ENCODE peak calls at places on chromosomes 6 and 20, in four cellular contexts. Q is AG20443, E is NCI-H1092 treated with DMSO at 0.1 percent for 48 hours, B is heart right ventricle. T is an unnamed sample.

GRCh38 chr20:1993986-1994385 is at the start of gene PDYN:
- DNase-seq in Q (no peak), E (no peak), B (no peak), T (no peak)

GRCh38 chr6:125095501-125096301 is 57.9 kb upstream of the TPD52L1 start:
- DNase-seq in Q (peak; percentile 50), E (no peak), B (no peak), T (no peak)

GRCh38 chr6:42028234-42029061 is 21.9 kb upstream of the TAF8 start:
- DNase-seq in Q (peak; percentile 53), E (no peak), B (peak; percentile 20), T (no peak)

GRCh38 chr20:56873836-56874235 is 244.7 kb downstream of the TFAP2C start:
- DNase-seq in Q (no peak), E (no peak), B (no peak), T (no peak)

GRCh38 chr20:21303872-21304586 is 898 bp downstream of the XRN2 start:
- DNase-seq in Q (no peak), E (no peak), B (no peak), T (no peak)

GRCh38 chr20:33663161-33664084 is 1.3 kb downstream of the C20orf144 start:
- DNase-seq in Q (peak; percentile 93), E (peak; percentile 76), B (peak; percentile 87), T (peak; percentile 85)

GRCh38 chr20:14406495-14406894 is 69.1 kb upstream of the FLRT3 start:
- DNase-seq in Q (peak; percentile 13), E (no peak), B (no peak), T (no peak)

GRCh38 chr6:7526755-7527154 is 14.7 kb upstream of the DSP start:
- DNase-seq in Q (no peak), E (no peak), B (no peak), T (no peak)

GRCh38 chr6:136754820-136755219 is 37.5 kb downstream of the MAP3K5 start:
- DNase-seq in Q (no peak), E (no peak), B (no peak), T (no peak)

GRCh38 chr6:9455794-9456193 is 959.1 kb downstream of the TFAP2A start:
- DNase-seq in Q (no peak), E (no peak), B (no peak), T (no peak)

GRCh38 chr6:51934098-51934497 is 153.3 kb downstream of the PKHD1 start:
- DNase-seq in Q (peak; percentile 19), E (no peak), B (no peak), T (no peak)

GRCh38 chr20:19628570-19629134 is 129.4 kb upstream of the RIN2 start:
- DNase-seq in Q (peak; percentile 68), E (peak; percentile 53), B (no peak), T (peak; percentile 53)

GRCh38 chr6:111105578-111105977 is 18.3 kb downstream of the SLC16A10 start:
- DNase-seq in Q (no peak), E (peak; percentile 30), B (peak; percentile 70), T (no peak)

GRCh38 chr6:54431466-54431865 is 123.2 kb downstream of the TINAG start:
- DNase-seq in Q (no peak), E (no peak), B (no peak), T (no peak)

GRCh38 chr20:53622247-53623114 is 28.8 kb upstream of the ZNF217 start:
- DNase-seq in Q (no peak), E (no peak), B (no peak), T (no peak)

GRCh38 chr6:70172252-70172651 is 130.6 kb downstream of the COL9A1 start:
- DNase-seq in Q (no peak), E (no peak), B (no peak), T (no peak)